ENCODE peak calls at places on chromosome X, in six cellular contexts. V is neuronal stem cell, J is SJSA1, P is tibial artery, R is MG63, T is OCI-LY7. F is an unnamed sample.
A peak's percentile ranks its signal among the peaks of the same experiment; 100 is the strongest.

GRCh38 chrX:11100281-11101035 is 10.7 kb upstream of the HCCS start:
- DNase-seq in T (no peak), P (peak; percentile 18), V (peak; percentile 31), J (peak; percentile 62), R (peak; percentile 39), F (no peak)

GRCh38 chrX:79081895-79082512 is 62.5 kb upstream of the GPR174 start:
- DNase-seq in R (no peak), J (no peak), T (peak; percentile 58), V (peak; percentile 14), P (no peak), F (no peak)

GRCh38 chrX:107355533-107355932 is 93.9 kb upstream of the FRMPD3 start:
- DNase-seq in V (peak; percentile 40), R (no peak), J (no peak), P (no peak), T (no peak), F (no peak)

GRCh38 chrX:11908371-11908770 is 150.3 kb downstream of the MSL3 start:
- DNase-seq in T (peak; percentile 17), J (no peak), P (no peak), R (no peak), V (no peak), F (no peak)

GRCh38 chrX:25011589-25012432 is 4.0 kb downstream of the ARX start:
- DNase-seq in J (no peak), R (no peak), P (no peak), T (no peak), V (no peak), F (no peak)

GRCh38 chrX:111648802-111649201 is 32.2 kb upstream of the ALG13 start:
- DNase-seq in T (no peak), R (no peak), J (no peak), P (no peak), V (no peak), F (no peak)

GRCh38 chrX:2500681-2501151 is at the start of the genes DHRSX and ZBED1:
- DNase-seq in P (no peak), V (peak; percentile 56), T (peak; percentile 69), R (peak; percentile 74), J (no peak), F (no peak)

GRCh38 chrX:65750674-65751469 is 83.4 kb downstream of the MSN start:
- DNase-seq in P (no peak), T (no peak), V (no peak), R (no peak), J (no peak), F (no peak)

GRCh38 chrX:24963823-24964222 is 51.9 kb downstream of the ARX start:
- DNase-seq in J (no peak), V (no peak), R (no peak), T (no peak), P (no peak), F (no peak)

GRCh38 chrX:40096395-40097091 is 1.2 kb downstream of the BCOR start:
- DNase-seq in J (peak; percentile 55), T (peak; percentile 56), R (peak; percentile 55), P (no peak), V (no peak), F (no peak)

GRCh38 chrX:155148724-155149537 is 67.3 kb upstream of the VBP1 start:
- DNase-seq in V (peak; percentile 0), P (no peak), J (no peak), T (peak; percentile 17), R (no peak), F (no peak)

GRCh38 chrX:16869393-16870094 is 618 bp downstream of the RBBP7 start:
- DNase-seq in V (peak; percentile 17), T (peak; percentile 66), R (peak; percentile 59), J (peak; percentile 42), P (peak; percentile 20), F (peak; percentile 9)

GRCh38 chrX:155577682-155578081 is 35.1 kb downstream of the TMLHE start:
- DNase-seq in J (no peak), V (no peak), P (no peak), T (no peak), R (no peak), F (no peak)

GRCh38 chrX:130018143-130018542 is 35.7 kb downstream of the BCORL1 start:
- DNase-seq in J (no peak), R (no peak), P (no peak), T (no peak), V (no peak), F (no peak)
- H3K36me3 ChIP-seq in J (no peaks in the 10 kb centered on the region), R (no peaks in the 10 kb centered on the region), P (peaks cover 65% of the 10 kb centered on the region), T (peaks cover 3% of the 10 kb centered on the region), V (peaks cover 89% of the 10 kb centered on the region), F (peaks cover 5% of the 10 kb centered on the region)

DNA sequence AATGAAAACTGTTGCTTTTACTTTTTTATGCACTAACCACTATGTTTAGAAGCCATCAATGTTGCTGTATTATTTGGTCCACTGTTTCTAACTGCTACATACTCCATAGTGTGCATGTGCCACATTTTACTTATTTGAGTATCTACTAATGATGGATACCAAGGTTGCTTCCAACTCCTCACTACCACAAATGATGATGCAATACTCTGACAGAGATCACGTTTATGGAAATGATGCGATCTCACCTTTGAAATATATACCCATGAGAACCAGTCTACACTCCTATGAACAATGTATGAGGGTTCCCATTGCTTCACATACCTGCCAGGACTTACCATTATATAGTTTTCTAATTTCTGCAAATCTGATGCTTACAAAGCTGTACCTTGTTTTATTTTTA is 44.2 kb downstream of the HUWE1 start:
- DNase-seq in T (no peak), P (no peak), V (no peak), J (no peak), R (no peak), F (no peak)
- H3K36me3 ChIP-seq in T (peaks cover 98% of the 10 kb centered on the region), P (peaks cover 44% of the 10 kb centered on the region), V (peaks cover 91% of the 10 kb centered on the region), J (peaks cover 61% of the 10 kb centered on the region), R (peaks cover 74% of the 10 kb centered on the region), F (peaks cover 31% of the 10 kb centered on the region)

GRCh38 chrX:136865270-136866168 is 15.0 kb downstream of the RBMX start:
- DNase-seq in V (no peak), P (no peak), J (no peak), R (no peak), T (no peak), F (no peak)

GRCh38 chrX:136866337-136867095 is 14.0 kb downstream of the RBMX start:
- DNase-seq in J (no peak), V (no peak), R (peak; percentile 3), P (no peak), T (no peak), F (no peak)

GRCh38 chrX:136867518-136867917 is 13.0 kb downstream of the RBMX start:
- DNase-seq in J (no peak), V (no peak), P (no peak), T (no peak), R (no peak), F (no peak)

GRCh38 chrX:136868283-136869055 is 12.1 kb downstream of the RBMX start:
- DNase-seq in J (no peak), V (no peak), T (no peak), R (no peak), P (no peak), F (no peak)

GRCh38 chrX:136867096-136867491 is 13.4 kb downstream of the RBMX start:
- DNase-seq in R (no peak), T (no peak), P (no peak), J (no peak), V (no peak), F (no peak)
- H3K36me3 ChIP-seq in R (peaks cover 32% of the 10 kb centered on the region), T (peaks cover 70% of the 10 kb centered on the region), P (peaks cover 33% of the 10 kb centered on the region), J (peaks cover 64% of the 10 kb centered on the region), V (peaks cover 95% of the 10 kb centered on the region), F (peaks cover 19% of the 10 kb centered on the region)

GRCh38 chrX:370244-370962 is 16.3 kb downstream of the PPP2R3B start:
- DNase-seq in R (no peak), P (no peak), T (peak; percentile 92), V (no peak), J (no peak), F (peak; percentile 89)
- H3K36me3 ChIP-seq in R (no peaks in the 10 kb centered on the region), P (no peaks in the 10 kb centered on the region), T (peaks cover 23% of the 10 kb centered on the region), V (peaks cover 4% of the 10 kb centered on the region), J (no peaks in the 10 kb centered on the region), F (no peaks in the 10 kb centered on the region)

GRCh38 chrX:124086411-124086810 is 124.9 kb downstream of the STAG2 start:
- DNase-seq in R (no peak), V (no peak), J (no peak), T (no peak), P (no peak), F (no peak)
- H3K36me3 ChIP-seq in R (peaks cover 21% of the 10 kb centered on the region), V (peaks cover 94% of the 10 kb centered on the region), J (peaks cover 21% of the 10 kb centered on the region), T (peaks cover 89% of the 10 kb centered on the region), P (peaks cover 18% of the 10 kb centered on the region), F (no peaks in the 10 kb centered on the region)